ENCODE peak calls at places on chromosomes 5 and 9, in ten cellular contexts. P is GM04504, H is GM04503, T is suprapubic skin, C is HCT116, O is foreskin fibroblast, E is HFFc6, U is T-cell, X is fibroblast of pulmonary artery, G is ACHN. I is an unnamed sample.

GRCh38 chr5:168865973-168866372 is 286.8 kb upstream of the PANK3 start:
- DNase-seq in P (no peak), H (no peak), T (no peak), C (no peak), O (peak; percentile 67), E (no peak), U (no peak), X (no peak), G (no peak), I (no peak)

GRCh38 chr9:89635007-89635742 is 30.4 kb downstream of the GADD45G start:
- DNase-seq in P (peak; percentile 19), H (peak; percentile 11), T (no peak), C (no peak), O (peak; percentile 6), E (no peak), U (no peak), X (peak; percentile 78), G (peak; percentile 40), I (peak; percentile 87)

GRCh38 chr5:10662661-10663245 is 98.3 kb downstream of the DAP start:
- DNase-seq in P (no peak), H (no peak), T (no peak), C (no peak), O (no peak), E (no peak), U (no peak), X (no peak), G (no peak), I (no peak)

GRCh38 chr5:134561871-134562296 is 36.4 kb downstream of the JADE2 start:
- DNase-seq in P (no peak), H (no peak), T (no peak), C (peak; percentile 7), O (peak; percentile 76), E (peak; percentile 44), U (no peak), X (peak; percentile 97), G (peak; percentile 77), I (no peak)

GRCh38 chr5:137001026-137001569 is 498.0 kb downstream of the SPOCK1 start:
- DNase-seq in P (no peak), H (no peak), T (no peak), C (no peak), O (no peak), E (no peak), U (no peak), X (no peak), G (no peak), I (no peak)

GRCh38 chr9:107486674-107487520 is 2.7 kb downstream of the KLF4 start:
- DNase-seq in P (no peak), H (no peak), T (peak; percentile 73), C (no peak), O (peak; percentile 21), E (no peak), U (no peak), X (no peak), G (no peak), I (no peak)

GRCh38 chr5:21810737-21811316 is 1042.3 kb downstream of the CDH12 start:
- DNase-seq in P (no peak), H (no peak), T (no peak), C (no peak), O (no peak), E (no peak), U (no peak), X (peak; percentile 56), G (peak; percentile 44), I (no peak)

GRCh38 chr9:133768371-133768858 is 30.3 kb upstream of the SARDH start:
- DNase-seq in P (no peak), H (no peak), T (no peak), C (no peak), O (no peak), E (no peak), U (peak; percentile 2), X (no peak), G (no peak), I (no peak)

GRCh38 chr5:94577466-94578245 is 40.7 kb downstream of the KIAA0825 start:
- DNase-seq in P (no peak), H (no peak), T (no peak), C (no peak), O (no peak), E (no peak), U (no peak), X (no peak), G (no peak), I (no peak)

GRCh38 chr5:2906302-2907090 is 155.0 kb upstream of the IRX2 start:
- DNase-seq in P (no peak), H (no peak), T (no peak), C (no peak), O (no peak), E (no peak), U (no peak), X (no peak), G (no peak), I (no peak)

GRCh38 chr9:79215819-79216218 is 355.9 kb upstream of the TLE4 start:
- DNase-seq in P (no peak), H (no peak), T (no peak), C (no peak), O (peak; percentile 58), E (peak; percentile 23), U (no peak), X (peak; percentile 6), G (no peak), I (no peak)

GRCh38 chr9:18493361-18494015 is 19.5 kb downstream of the ADAMTSL1 start:
- DNase-seq in P (no peak), H (peak; percentile 37), T (no peak), C (no peak), O (peak; percentile 86), E (peak; percentile 55), U (no peak), X (peak; percentile 33), G (no peak), I (no peak)

I was measured in RPMI8226.